ENCODE peak calls at places on chromosomes 3 and 15, in six cellular contexts. S, J, B, H, D and R are unnamed samples.

GRCh38 chr3:141127344-141128125 is 76.4 kb downstream of the SPSB4 start:
- DNase-seq in H (no peak), B (peak; percentile 36), D (no peak), J (no peak), S (no peak), R (no peak)

GRCh38 chr15:61871926-61872522 is 188.2 kb downstream of the VPS13C start:
- DNase-seq in S (peak; percentile 44), B (peak; percentile 48), H (no peak), J (no peak), D (peak; percentile 12), R (no peak)

GRCh38 chr15:65334586-65335231 is 30.2 kb downstream of the RNU5B-1 start:
- DNase-seq in B (peak; percentile 73), J (peak; percentile 85), S (no peak), D (no peak), H (no peak), R (no peak)

GRCh38 chr3:194271459-194272035 is 79.6 kb downstream of the CPN2 start:
- DNase-seq in J (no peak), D (no peak), B (no peak), S (no peak), H (no peak), R (no peak)

GRCh38 chr3:58471025-58471887 is 20.6 kb upstream of the KCTD6 start:
- DNase-seq in S (peak; percentile 93), H (peak; percentile 90), B (peak; percentile 89), D (peak; percentile 92), J (peak; percentile 80), R (peak; percentile 90)

GRCh38 chr3:171811913-171812321 is 1.6 kb upstream of the PLD1 start:
- DNase-seq in D (no peak), J (no peak), H (no peak), B (no peak), S (peak; percentile 81), R (peak; percentile 61)

GRCh38 chr3:158727499-158728377 is 4.5 kb downstream of the RARRES1 start:
- DNase-seq in B (peak; percentile 85), J (peak; percentile 73), H (peak; percentile 27), D (peak; percentile 78), S (peak; percentile 91), R (peak; percentile 49)

GRCh38 chr3:33636125-33636855 is 81.8 kb downstream of the CLASP2 start:
- DNase-seq in S (peak; percentile 80), D (peak; percentile 13), H (no peak), B (peak; percentile 79), J (no peak), R (peak; percentile 11)

GRCh38 chr3:151024339-151024738 is 51.8 kb upstream of the CLRN1 start:
- DNase-seq in D (no peak), J (no peak), B (no peak), S (no peak), H (no peak), R (peak; percentile 58)

GRCh38 chr15:59812889-59813288 is 123.8 kb upstream of the BNIP2 start:
- DNase-seq in H (no peak), J (no peak), S (no peak), B (no peak), D (no peak), R (no peak)

GRCh38 chr15:57865294-57865693 is 158.8 kb downstream of the POLR2M start:
- DNase-seq in D (no peak), S (peak; percentile 8), B (no peak), J (peak; percentile 62), H (no peak), R (no peak)

GRCh38 chr3:131386429-131386926 is 4.9 kb downstream of the NUDT16 start:
- DNase-seq in H (peak; percentile 87), D (no peak), S (peak; percentile 65), B (no peak), J (no peak), R (no peak)

GRCh38 chr15:94360251-94360671 is 128.9 kb downstream of the MCTP2 start:
- DNase-seq in S (no peak), D (no peak), J (no peak), B (peak; percentile 34), H (no peak), R (no peak)

GRCh38 chr15:31268911-31269784 is 57.5 kb upstream of the KLF13 start:
- DNase-seq in B (no peak), S (no peak), D (no peak), H (no peak), J (peak; percentile 31), R (no peak)

GRCh38 chr3:354433-354832 is 157.9 kb downstream of the CHL1 start:
- DNase-seq in J (peak; percentile 83), B (peak; percentile 78), S (peak; percentile 38), H (peak; percentile 13), D (peak; percentile 61), R (peak; percentile 16)

GRCh38 chr3:128067481-128067880 is 15.2 kb downstream of the SEC61A1 start:
- DNase-seq in S (no peak), D (no peak), H (no peak), J (peak; percentile 32), B (no peak), R (no peak)

GRCh38 chr15:72797834-72798233 is 14.3 kb upstream of the ADPGK start:
- DNase-seq in S (no peak), B (peak; percentile 39), D (no peak), H (no peak), J (no peak), R (no peak)

GRCh38 chr3:63609834-63610233 is 42.6 kb upstream of the SNTN start:
- DNase-seq in J (no peak), H (no peak), D (no peak), B (no peak), S (no peak), R (no peak)

GRCh38 chr15:48858401-48858800 is 19.5 kb upstream of the EID1 start:
- DNase-seq in H (no peak), D (peak; percentile 87), J (no peak), B (no peak), S (peak; percentile 57), R (peak; percentile 43)

GRCh38 chr3:127639173-127640030 is 10.4 kb downstream of the PODXL2 start:
- DNase-seq in S (no peak), D (no peak), H (no peak), J (no peak), B (no peak), R (peak; percentile 54)

GRCh38 chr3:29170894-29171582 is 109.8 kb upstream of the RBMS3 start:
- DNase-seq in J (no peak), S (peak; percentile 62), D (no peak), H (no peak), B (peak; percentile 37), R (peak; percentile 91)

GRCh38 chr3:127690823-127691452 is 18.2 kb downstream of the ABTB1 start:
- DNase-seq in S (peak; percentile 70), H (no peak), B (peak; percentile 67), J (peak; percentile 92), D (peak; percentile 70), R (peak; percentile 43)

GRCh38 chr3:147975165-147975564 is 566.0 kb downstream of the ZIC1 start:
- DNase-seq in H (no peak), B (no peak), J (no peak), D (no peak), S (no peak), R (no peak)

GRCh38 chr3:30232142-30232541 is 374.3 kb upstream of the TGFBR2 start:
- DNase-seq in H (no peak), S (peak; percentile 93), D (peak; percentile 66), B (no peak), J (no peak), R (no peak)

GRCh38 chr3:194166682-194167479 is 30.9 kb downstream of the HES1 start:
- DNase-seq in J (no peak), B (peak; percentile 72), H (no peak), S (peak; percentile 73), D (peak; percentile 69), R (no peak)

GRCh38 chr3:77693147-77693546 is 653.2 kb downstream of the ROBO2 start:
- DNase-seq in H (no peak), B (no peak), J (no peak), D (no peak), S (no peak), R (no peak)

GRCh38 chr15:58532126-58532525 is 100.3 kb downstream of the LIPC start:
- DNase-seq in J (peak; percentile 9), D (no peak), B (no peak), S (no peak), H (no peak), R (no peak)

GRCh38 chr3:125234831-125235230 is 22.3 kb upstream of the SLC12A8 start:
- DNase-seq in H (no peak), B (no peak), S (no peak), D (no peak), J (no peak), R (no peak)

GRCh38 chr15:70101459-70102113 is 3.9 kb upstream of the TLE3 start:
- DNase-seq in B (peak; percentile 99), D (peak; percentile 96), J (peak; percentile 89), S (peak; percentile 98), H (no peak), R (peak; percentile 96)

GRCh38 chr15:100844167-100844566 is 35.5 kb upstream of the ALDH1A3 start:
- DNase-seq in B (no peak), D (no peak), J (no peak), S (no peak), H (no peak), R (no peak)

GRCh38 chr3:193829781-193830180 is 236.8 kb downstream of the OPA1 start:
- DNase-seq in H (no peak), D (peak; percentile 94), B (no peak), S (peak; percentile 32), J (peak; percentile 53), R (no peak)

GRCh38 chr3:138767498-138768104 is 67.1 kb downstream of the PIK3CB start:
- DNase-seq in D (no peak), J (no peak), H (no peak), S (no peak), B (no peak), R (no peak)

GRCh38 chr15:73414876-73415275 is 28.1 kb upstream of the REC114 start:
- DNase-seq in S (no peak), J (no peak), H (no peak), B (no peak), D (no peak), R (no peak)

GRCh38 chr15:90629217-90629616 is 87.9 kb upstream of the BLM start:
- DNase-seq in H (no peak), S (no peak), D (no peak), B (no peak), J (no peak), R (no peak)

GRCh38 chr3:108834551-108834950 is 12.0 kb downstream of the TRAT1 start:
- DNase-seq in J (no peak), H (no peak), B (no peak), S (no peak), D (no peak), R (no peak)

GRCh38 chr3:29751647-29752263 is 470.9 kb downstream of the RBMS3 start:
- DNase-seq in S (peak; percentile 31), B (no peak), J (no peak), D (no peak), H (no peak), R (no peak)

GRCh38 chr3:126267169-126267975 is 87.0 kb upstream of the ALDH1L1 start:
- DNase-seq in S (peak; percentile 98), J (peak; percentile 93), D (peak; percentile 70), B (peak; percentile 96), H (peak; percentile 62), R (peak; percentile 96)

GRCh38 chr15:61173899-61174689 is 55.0 kb downstream of the RORA start:
- DNase-seq in H (no peak), D (no peak), S (no peak), J (peak; percentile 53), B (no peak), R (no peak)

GRCh38 chr3:195388380-195388779 is 54.4 kb downstream of the ACAP2 start:
- DNase-seq in D (no peak), B (peak; percentile 34), J (no peak), S (no peak), H (no peak), R (no peak)